ENCODE peak calls at places on chromosomes 7 and 10, in nine cellular contexts. One of them, this sample, is unnamed.

GRCh38 chr10:78306358-78306757 is 272.7 kb downstream of the RPS24 start:
- DNase-seq in HFFc6: no peak
- DNase-seq in cardiac fibroblast: no peak
- DNase-seq in ascending aorta: peak; percentile 38
- DNase-seq in A549: no peak
- DNase-seq in RWPE1: no peak
- DNase-seq in bronchial epithelial cell: no peak
- DNase-seq in fibroblast of pulmonary artery: no peak
- DNase-seq in neural crest cell: no peak
- DNase-seq in this sample: no peak

GRCh38 chr10:3099291-3100092 is 32.1 kb downstream of the PFKP start:
- DNase-seq in HFFc6: peak; percentile 11
- DNase-seq in cardiac fibroblast: peak; percentile 87
- DNase-seq in ascending aorta: peak; percentile 60
- DNase-seq in A549: no peak
- DNase-seq in RWPE1: peak; percentile 26
- DNase-seq in bronchial epithelial cell: peak; percentile 94
- DNase-seq in fibroblast of pulmonary artery: peak; percentile 92
- DNase-seq in neural crest cell: no peak
- DNase-seq in this sample: no peak

GRCh38 chr7:129688503-129689222 is 77.1 kb downstream of the NRF1 start:
- DNase-seq in HFFc6: no peak
- DNase-seq in cardiac fibroblast: no peak
- DNase-seq in ascending aorta: no peak
- DNase-seq in A549: no peak
- DNase-seq in RWPE1: no peak
- DNase-seq in bronchial epithelial cell: no peak
- DNase-seq in fibroblast of pulmonary artery: peak; percentile 38
- DNase-seq in neural crest cell: no peak
- DNase-seq in this sample: no peak

GRCh38 chr7:7274782-7275181 is 92.4 kb downstream of the C1GALT1 start:
- DNase-seq in HFFc6: peak; percentile 24
- DNase-seq in cardiac fibroblast: peak; percentile 53
- DNase-seq in ascending aorta: no peak
- DNase-seq in A549: no peak
- DNase-seq in RWPE1: peak; percentile 14
- DNase-seq in bronchial epithelial cell: peak; percentile 30
- DNase-seq in fibroblast of pulmonary artery: no peak
- DNase-seq in neural crest cell: no peak
- DNase-seq in this sample: no peak

GRCh38 chr7:95737828-95738505 is 34.4 kb upstream of the DYNC1I1 start:
- DNase-seq in HFFc6: no peak
- DNase-seq in cardiac fibroblast: no peak
- DNase-seq in ascending aorta: no peak
- DNase-seq in A549: no peak
- DNase-seq in RWPE1: no peak
- DNase-seq in bronchial epithelial cell: no peak
- DNase-seq in fibroblast of pulmonary artery: no peak
- DNase-seq in neural crest cell: no peak
- DNase-seq in this sample: no peak

GRCh38 chr7:19957664-19958063 is 184.2 kb upstream of the TMEM196 start:
- DNase-seq in HFFc6: peak; percentile 31
- DNase-seq in cardiac fibroblast: peak; percentile 63
- DNase-seq in ascending aorta: no peak
- DNase-seq in A549: no peak
- DNase-seq in RWPE1: peak; percentile 22
- DNase-seq in bronchial epithelial cell: peak; percentile 39
- DNase-seq in fibroblast of pulmonary artery: peak; percentile 31
- DNase-seq in neural crest cell: no peak
- DNase-seq in this sample: no peak

GRCh38 chr10:123038782-123039631 is 30.2 kb downstream of the ACADSB start:
- DNase-seq in HFFc6: no peak
- DNase-seq in cardiac fibroblast: no peak
- DNase-seq in ascending aorta: no peak
- DNase-seq in A549: no peak
- DNase-seq in RWPE1: no peak
- DNase-seq in bronchial epithelial cell: no peak
- DNase-seq in fibroblast of pulmonary artery: no peak
- DNase-seq in neural crest cell: no peak
- DNase-seq in this sample: no peak

GRCh38 chr7:77409005-77409738 is 7.0 kb downstream of the GSAP start:
- DNase-seq in HFFc6: no peak
- DNase-seq in cardiac fibroblast: peak; percentile 92
- DNase-seq in ascending aorta: no peak
- DNase-seq in A549: no peak
- DNase-seq in RWPE1: no peak
- DNase-seq in bronchial epithelial cell: peak; percentile 85
- DNase-seq in fibroblast of pulmonary artery: peak; percentile 51
- DNase-seq in neural crest cell: no peak
- DNase-seq in this sample: no peak

GRCh38 chr7:131554880-131555516 is 1.4 kb downstream of the PODXL start:
- DNase-seq in HFFc6: no peak
- DNase-seq in cardiac fibroblast: no peak
- DNase-seq in ascending aorta: no peak
- DNase-seq in A549: no peak
- DNase-seq in RWPE1: no peak
- DNase-seq in bronchial epithelial cell: no peak
- DNase-seq in fibroblast of pulmonary artery: no peak
- DNase-seq in neural crest cell: no peak
- DNase-seq in this sample: no peak

GRCh38 chr7:50533849-50534248 is 31.4 kb downstream of the DDC start:
- DNase-seq in HFFc6: no peak
- DNase-seq in cardiac fibroblast: no peak
- DNase-seq in ascending aorta: no peak
- DNase-seq in A549: no peak
- DNase-seq in RWPE1: no peak
- DNase-seq in bronchial epithelial cell: no peak
- DNase-seq in fibroblast of pulmonary artery: no peak
- DNase-seq in neural crest cell: no peak
- DNase-seq in this sample: no peak

GRCh38 chr7:96135241-96135640 is 186.7 kb downstream of the SLC25A13 start:
- DNase-seq in HFFc6: no peak
- DNase-seq in cardiac fibroblast: no peak
- DNase-seq in ascending aorta: no peak
- DNase-seq in A549: no peak
- DNase-seq in RWPE1: peak; percentile 51
- DNase-seq in bronchial epithelial cell: peak; percentile 83
- DNase-seq in fibroblast of pulmonary artery: no peak
- DNase-seq in neural crest cell: no peak
- DNase-seq in this sample: no peak

GRCh38 chr10:129853236-129853946 is 110.7 kb downstream of the EBF3 start:
- DNase-seq in HFFc6: no peak
- DNase-seq in cardiac fibroblast: peak; percentile 45
- DNase-seq in ascending aorta: no peak
- DNase-seq in A549: peak; percentile 48
- DNase-seq in RWPE1: peak; percentile 33
- DNase-seq in bronchial epithelial cell: peak; percentile 10
- DNase-seq in fibroblast of pulmonary artery: peak; percentile 42
- DNase-seq in neural crest cell: no peak
- DNase-seq in this sample: no peak

GRCh38 chr10:104795411-104795810 is 154.3 kb downstream of the SORCS3 start:
- DNase-seq in HFFc6: no peak
- DNase-seq in cardiac fibroblast: no peak
- DNase-seq in ascending aorta: no peak
- DNase-seq in A549: no peak
- DNase-seq in RWPE1: no peak
- DNase-seq in bronchial epithelial cell: no peak
- DNase-seq in fibroblast of pulmonary artery: no peak
- DNase-seq in neural crest cell: no peak
- DNase-seq in this sample: no peak

GRCh38 chr7:3564231-3564630 is 263.2 kb downstream of the SDK1 start:
- DNase-seq in HFFc6: no peak
- DNase-seq in cardiac fibroblast: no peak
- DNase-seq in ascending aorta: no peak
- DNase-seq in A549: no peak
- DNase-seq in RWPE1: no peak
- DNase-seq in bronchial epithelial cell: no peak
- DNase-seq in fibroblast of pulmonary artery: no peak
- DNase-seq in neural crest cell: no peak
- DNase-seq in this sample: no peak

GRCh38 chr7:73992104-73992562 is 35.8 kb upstream of the ELN start:
- DNase-seq in HFFc6: peak; percentile 50
- DNase-seq in cardiac fibroblast: peak; percentile 60
- DNase-seq in ascending aorta: peak; percentile 97
- DNase-seq in A549: no peak
- DNase-seq in RWPE1: peak; percentile 42
- DNase-seq in bronchial epithelial cell: no peak
- DNase-seq in fibroblast of pulmonary artery: peak; percentile 79
- DNase-seq in neural crest cell: no peak
- DNase-seq in this sample: no peak

GRCh38 chr10:109676703-109677102 is 246.6 kb downstream of the XPNPEP1 start:
- DNase-seq in HFFc6: no peak
- DNase-seq in cardiac fibroblast: no peak
- DNase-seq in ascending aorta: no peak
- DNase-seq in A549: no peak
- DNase-seq in RWPE1: peak; percentile 39
- DNase-seq in bronchial epithelial cell: peak; percentile 82
- DNase-seq in fibroblast of pulmonary artery: no peak
- DNase-seq in neural crest cell: no peak
- DNase-seq in this sample: no peak

GRCh38 chr7:69457912-69458491 is 140.3 kb upstream of the AUTS2 start:
- DNase-seq in HFFc6: no peak
- DNase-seq in cardiac fibroblast: no peak
- DNase-seq in ascending aorta: no peak
- DNase-seq in A549: no peak
- DNase-seq in RWPE1: no peak
- DNase-seq in bronchial epithelial cell: no peak
- DNase-seq in fibroblast of pulmonary artery: peak; percentile 4
- DNase-seq in neural crest cell: no peak
- DNase-seq in this sample: no peak

GRCh38 chr10:114017266-114017665 is 26.4 kb upstream of the ADRB1 start:
- DNase-seq in HFFc6: no peak
- DNase-seq in cardiac fibroblast: no peak
- DNase-seq in ascending aorta: no peak
- DNase-seq in A549: no peak
- DNase-seq in RWPE1: no peak
- DNase-seq in bronchial epithelial cell: no peak
- DNase-seq in fibroblast of pulmonary artery: no peak
- DNase-seq in neural crest cell: no peak
- DNase-seq in this sample: no peak
- TF ChIP-seq CTCF in HFFc6: no peak
- TF ChIP-seq CTCF in cardiac fibroblast: no peak
- TF ChIP-seq CTCF in ascending aorta: no peak
- TF ChIP-seq CTCF in A549: no peak
- TF ChIP-seq CTCF in RWPE1: no peak
- TF ChIP-seq CTCF in bronchial epithelial cell: no peak
- TF ChIP-seq CTCF in fibroblast of pulmonary artery: no peak
- TF ChIP-seq CTCF in neural crest cell: no peak
- TF ChIP-seq CTCF in this sample: no peak

GRCh38 chr7:42115795-42116194 is 121.2 kb downstream of the GLI3 start:
- DNase-seq in HFFc6: no peak
- DNase-seq in cardiac fibroblast: no peak
- DNase-seq in ascending aorta: no peak
- DNase-seq in A549: no peak
- DNase-seq in RWPE1: no peak
- DNase-seq in bronchial epithelial cell: no peak
- DNase-seq in fibroblast of pulmonary artery: no peak
- DNase-seq in neural crest cell: no peak
- DNase-seq in this sample: no peak
- TF ChIP-seq CTCF in HFFc6: no peak
- TF ChIP-seq CTCF in cardiac fibroblast: no peak
- TF ChIP-seq CTCF in ascending aorta: no peak
- TF ChIP-seq CTCF in A549: no peak
- TF ChIP-seq CTCF in RWPE1: no peak
- TF ChIP-seq CTCF in bronchial epithelial cell: no peak
- TF ChIP-seq CTCF in fibroblast of pulmonary artery: no peak
- TF ChIP-seq CTCF in neural crest cell: no peak
- TF ChIP-seq CTCF in this sample: no peak

GRCh38 chr10:119538632-119539358 is 3.7 kb downstream of the RGS10 start:
- DNase-seq in HFFc6: no peak
- DNase-seq in cardiac fibroblast: peak; percentile 34
- DNase-seq in ascending aorta: no peak
- DNase-seq in A549: no peak
- DNase-seq in RWPE1: no peak
- DNase-seq in bronchial epithelial cell: no peak
- DNase-seq in fibroblast of pulmonary artery: no peak
- DNase-seq in neural crest cell: no peak
- DNase-seq in this sample: no peak
- TF ChIP-seq CTCF in HFFc6: peak; percentile 34
- TF ChIP-seq CTCF in cardiac fibroblast: no peak
- TF ChIP-seq CTCF in ascending aorta: no peak
- TF ChIP-seq CTCF in A549: no peak
- TF ChIP-seq CTCF in RWPE1: no peak
- TF ChIP-seq CTCF in bronchial epithelial cell: no peak
- TF ChIP-seq CTCF in fibroblast of pulmonary artery: no peak
- TF ChIP-seq CTCF in neural crest cell: no peak
- TF ChIP-seq CTCF in this sample: no peak

DNA sequence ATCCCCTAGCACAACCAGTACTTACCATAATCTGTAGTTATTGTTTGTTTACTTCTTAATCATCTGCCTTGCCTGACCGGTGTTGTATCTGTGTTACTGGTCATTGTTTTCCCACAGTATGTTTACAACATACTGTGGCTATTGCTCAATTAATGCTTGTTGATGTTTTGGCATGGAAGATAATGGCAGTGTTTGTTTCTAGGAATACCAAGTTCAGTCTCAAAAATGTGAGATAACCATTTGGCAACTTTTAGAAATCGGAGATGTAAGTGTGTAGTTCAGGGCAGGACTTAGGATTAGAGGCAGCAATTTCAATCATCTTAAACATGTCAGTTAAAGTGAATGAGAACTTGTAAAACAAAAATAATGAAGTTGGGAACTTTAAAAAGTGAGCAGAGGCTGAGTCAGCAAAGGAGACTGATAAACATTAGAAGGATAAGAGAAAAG is 8.2 kb downstream of the MINDY3 start:
- DNase-seq in HFFc6: no peak
- DNase-seq in cardiac fibroblast: peak; percentile 34
- DNase-seq in ascending aorta: no peak
- DNase-seq in A549: no peak
- DNase-seq in RWPE1: no peak
- DNase-seq in bronchial epithelial cell: peak; percentile 25
- DNase-seq in fibroblast of pulmonary artery: peak; percentile 48
- DNase-seq in neural crest cell: no peak
- DNase-seq in this sample: no peak
- TF ChIP-seq CTCF in HFFc6: no peak
- TF ChIP-seq CTCF in cardiac fibroblast: no peak
- TF ChIP-seq CTCF in ascending aorta: no peak
- TF ChIP-seq CTCF in A549: no peak
- TF ChIP-seq CTCF in RWPE1: no peak
- TF ChIP-seq CTCF in bronchial epithelial cell: no peak
- TF ChIP-seq CTCF in fibroblast of pulmonary artery: no peak
- TF ChIP-seq CTCF in neural crest cell: no peak
- TF ChIP-seq CTCF in this sample: no peak